ENCODE peak calls at places on chromosomes 3 and 15, in six cellular contexts. K, W, N, A, F and C are unnamed samples.

GRCh38 chr15:56871180-56871579 is 47.3 kb upstream of the TCF12 start:
- DNase-seq in F (peak), A (no peak), K (no peak), W (no peak), N (peak), C (peak)

GRCh38 chr3:101950510-101950909 is 101.2 kb downstream of the NFKBIZ start:
- DNase-seq in K (no peak), F (peak), A (no peak), W (no peak), N (peak), C (no peak)

GRCh38 chr3:194661946-194662345 is 10.0 kb downstream of the LSG1 start:
- DNase-seq in A (no peak), N (no peak), F (no peak), K (no peak), W (no peak), C (no peak)

GRCh38 chr3:141063831-141064230 is 12.7 kb downstream of the SPSB4 start:
- DNase-seq in A (no peak), F (no peak), K (no peak), W (peak), N (no peak), C (no peak)

GRCh38 chr3:124352143-124352528 is 360.2 kb upstream of the ROPN1 start:
- DNase-seq in K (no peak), F (no peak), W (no peak), A (no peak), N (no peak), C (no peak)

GRCh38 chr3:87727783-87728182 is 331.0 kb downstream of the CGGBP1 start:
- DNase-seq in N (no peak), A (no peak), F (no peak), W (peak), K (no peak), C (peak)

GRCh38 chr3:136994772-136995516 is 37.2 kb downstream of the IL20RB start:
- DNase-seq in F (no peak), W (no peak), K (no peak), N (peak), A (no peak), C (no peak)

GRCh38 chr15:89163271-89164055 is 57.9 kb downstream of the RLBP1 start:
- DNase-seq in F (no peak), W (no peak), K (peak), A (no peak), N (no peak), C (no peak)

GRCh38 chr15:88918738-88919137 is 5.6 kb upstream of the MFGE8 start:
- DNase-seq in A (no peak), W (no peak), N (peak), K (no peak), F (peak), C (no peak)

GRCh38 chr15:39124925-39125625 is 455.8 kb upstream of the THBS1 start:
- DNase-seq in W (no peak), K (no peak), F (peak), A (no peak), N (peak), C (no peak)

GRCh38 chr15:50774450-50774849 is 8.9 kb upstream of the SPPL2A start:
- DNase-seq in K (no peak), F (peak), A (no peak), W (no peak), N (peak), C (no peak)

GRCh38 chr3:4772171-4772804 is 206.9 kb upstream of the BHLHE40 start:
- DNase-seq in N (peak), A (no peak), F (peak), W (no peak), K (no peak), C (no peak)

DNA sequence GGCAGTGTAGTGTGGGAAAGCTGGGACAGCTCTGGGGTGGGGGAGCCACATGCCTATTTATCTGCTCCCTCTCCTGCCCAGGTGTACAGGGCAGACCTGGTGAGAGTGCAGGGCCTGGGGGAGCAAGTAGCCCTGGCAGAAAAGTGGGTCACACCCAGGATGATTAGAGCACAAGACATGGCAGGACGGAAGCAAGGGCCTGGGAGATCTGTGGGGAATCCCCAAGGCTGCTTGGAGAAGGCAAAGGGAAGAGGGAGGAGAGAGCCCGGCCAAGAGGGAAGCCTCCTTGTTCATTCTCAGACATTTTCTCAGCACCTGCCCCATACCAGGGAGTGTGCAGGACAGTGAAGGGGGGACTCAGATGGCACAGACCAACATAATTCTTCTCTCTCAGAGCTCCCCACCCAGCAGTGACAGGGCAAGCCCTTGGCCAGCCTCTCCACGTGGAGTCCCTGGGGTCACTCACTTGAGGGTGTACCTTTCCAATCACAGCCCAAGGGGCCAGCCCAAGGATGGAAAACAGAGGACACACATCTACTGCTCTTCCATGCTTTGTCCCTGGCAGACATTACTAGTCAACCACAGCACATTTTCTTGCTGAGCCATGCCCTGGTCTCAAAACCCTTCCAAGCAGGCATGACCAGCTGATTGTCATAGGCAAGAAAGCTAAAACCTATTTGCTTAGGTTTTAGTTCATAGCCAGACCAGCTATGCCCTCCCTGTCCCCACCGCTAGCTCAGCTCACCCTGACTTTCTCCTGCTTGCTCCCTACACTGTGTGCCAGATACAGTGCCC is 4.9 kb upstream of the DUSP7 start:
- DNase-seq in N (no peak), K (no peak), A (no peak), F (no peak), W (no peak), C (no peak)
- H2BK15ac ChIP-seq in N (no peak), K (peak), A (peak), F (no peak), W (no peak), C (no peak)

GRCh38 chr15:92071030-92071644 is 217.6 kb downstream of the SLCO3A1 start:
- DNase-seq in F (no peak), N (no peak), W (no peak), K (no peak), A (no peak), C (no peak)

GRCh38 chr15:92073044-92073785 is 219.7 kb downstream of the SLCO3A1 start:
- DNase-seq in F (peak), N (peak), W (no peak), K (no peak), A (no peak), C (no peak)

GRCh38 chr15:92074161-92074560 is 220.7 kb downstream of the SLCO3A1 start:
- DNase-seq in W (no peak), N (no peak), A (no peak), F (no peak), K (no peak), C (peak)

GRCh38 chr15:92068121-92068520 is 214.6 kb downstream of the SLCO3A1 start:
- DNase-seq in N (peak), W (no peak), F (no peak), K (no peak), A (no peak), C (no peak)

DNA sequence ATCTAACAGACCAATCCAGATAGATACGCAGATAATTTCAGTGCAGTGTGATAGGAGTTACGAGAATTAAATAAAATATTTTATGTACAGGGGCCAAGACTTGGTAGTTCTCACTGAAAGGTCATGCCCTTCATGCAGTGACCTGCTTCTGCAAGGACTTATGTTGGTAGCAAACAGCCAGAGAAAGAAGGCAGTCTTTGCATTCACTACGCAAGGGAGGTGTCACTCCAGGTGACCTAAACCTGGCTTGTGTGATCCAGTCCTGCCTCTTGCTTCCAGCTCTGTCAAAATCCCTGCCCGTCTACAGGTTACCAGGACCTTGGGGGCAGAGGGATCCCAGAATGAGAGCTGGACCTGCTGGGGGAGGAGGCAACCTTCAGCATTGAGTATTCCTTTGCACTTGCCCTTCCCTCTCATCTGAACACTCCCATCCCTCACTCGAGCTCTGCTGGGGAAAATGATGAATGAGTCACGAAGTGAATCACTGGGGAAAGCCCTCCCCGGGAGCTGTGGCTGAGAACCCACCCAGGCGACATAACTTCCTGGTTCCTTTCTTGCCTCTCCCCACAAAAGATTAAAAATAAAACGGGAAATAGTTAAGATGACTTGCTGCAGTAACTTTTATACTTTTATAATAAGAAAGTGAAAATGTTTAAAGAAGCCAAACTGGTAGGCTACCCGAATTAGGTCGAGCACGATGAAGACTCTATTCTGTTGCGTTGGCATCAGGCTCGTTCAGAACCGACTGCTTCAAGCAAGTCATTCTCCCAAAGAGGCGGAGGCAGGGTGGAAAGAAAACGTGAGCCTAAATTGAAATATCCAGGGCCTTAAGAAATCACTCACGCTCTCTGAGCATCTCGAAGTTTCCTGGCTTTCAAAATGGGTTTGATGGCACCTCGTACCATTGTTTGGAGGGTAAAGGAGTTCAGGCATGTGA is 216.1 kb downstream of the SLCO3A1 start:
- DNase-seq in W (no peak), N (peak), K (no peak), F (peak), A (no peak), C (peak)
- H3K27ac ChIP-seq in W (no peak), N (no peak), K (no peak), F (no peak), A (no peak), C (no peak)

DNA sequence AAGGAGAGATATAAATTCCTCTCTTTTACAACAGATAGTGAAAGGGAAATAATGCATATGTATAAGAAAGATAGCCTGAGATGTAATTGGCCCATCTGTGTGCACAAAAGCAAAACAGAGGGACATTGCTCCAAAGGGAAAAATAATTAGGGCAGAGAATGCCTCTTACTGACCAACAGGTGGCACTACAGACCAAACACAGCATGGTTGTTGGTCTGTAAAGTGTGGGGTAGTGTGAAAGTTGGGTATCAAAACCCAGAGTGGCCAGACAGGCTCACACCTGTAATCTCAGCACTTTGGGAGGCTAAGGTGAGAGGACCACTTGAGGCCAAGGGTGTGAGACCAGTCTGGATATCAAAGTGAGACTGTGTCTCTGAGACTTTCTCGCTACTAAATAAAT is 4.5 kb upstream of the TLNRD1 start:
- DNase-seq in N (no peak), W (no peak), K (no peak), A (no peak), F (no peak), C (peak)
- H2BK15ac ChIP-seq in N (no peak), W (no peak), K (no peak), A (no peak), F (no peak), C (no peak)

GRCh38 chr3:27542469-27542868 is 58.3 kb upstream of the SLC4A7 start:
- DNase-seq in N (no peak), A (no peak), K (no peak), F (no peak), W (no peak), C (no peak)

GRCh38 chr3:27545061-27545460 is 60.9 kb upstream of the SLC4A7 start:
- DNase-seq in K (no peak), F (no peak), W (no peak), A (no peak), N (no peak), C (no peak)

DNA sequence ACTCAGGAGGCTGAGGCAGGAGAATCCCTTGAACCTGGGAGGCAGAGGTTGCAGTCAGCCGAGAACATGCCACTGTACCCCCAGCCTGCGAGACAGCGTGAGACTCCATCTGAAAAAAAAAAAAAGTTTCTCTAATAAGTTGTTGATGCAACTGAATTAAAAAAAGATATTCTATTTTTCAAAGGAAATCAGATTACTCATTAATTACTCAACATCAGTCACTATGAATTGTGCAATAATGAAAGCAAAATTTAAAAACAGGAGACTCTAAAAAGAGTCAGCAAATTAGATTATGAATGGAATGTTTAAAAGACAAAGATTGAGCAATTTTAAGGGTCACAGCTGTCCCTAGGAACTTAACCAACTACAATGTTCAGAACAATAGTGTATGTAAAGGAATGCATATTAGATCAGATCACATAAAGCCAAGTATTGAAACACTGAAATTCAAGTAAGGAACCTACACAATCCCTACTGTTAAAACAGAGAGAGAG is 60.2 kb upstream of the SLC4A7 start:
- DNase-seq in K (no peak), F (peak), N (peak), W (no peak), A (no peak), C (no peak)
- H3K27ac ChIP-seq in K (no peak), F (no peak), N (peak), W (no peak), A (no peak), C (no peak)